ENCODE peak calls at places on chromosomes 13 and 19, in five cellular contexts. M is HFF-Myc, H is fibroblast of the aortic adventitia, L is fibroblast of pulmonary artery, A is endodermal cell. I is an unnamed sample.

GRCh38 chr19:2488942-2489731 is 13.2 kb downstream of the GADD45B start:
- DNase-seq in M (no peak), H (no peak), L (peak), A (peak), I (peak)

GRCh38 chr13:68304287-68304893 is 1074.3 kb upstream of the PCDH9 start:
- DNase-seq in M (no peak), H (no peak), L (peak), A (no peak), I (peak)

GRCh38 chr13:40664100-40665060 is 2.1 kb downstream of the FOXO1 start:
- DNase-seq in M (no peak), H (peak), L (peak), A (peak), I (peak)

GRCh38 chr19:7912697-7913564 is 1.7 kb upstream of the TGFBR3L start:
- DNase-seq in M (no peak), H (no peak), L (no peak), A (no peak), I (no peak)

GRCh38 chr13:74449811-74450524 is 315.8 kb upstream of the KLF12 start:
- DNase-seq in M (no peak), H (no peak), L (no peak), A (no peak), I (no peak)

GRCh38 chr13:30752991-30753616 is 17.8 kb downstream of the ALOX5AP start:
- DNase-seq in M (no peak), H (no peak), L (no peak), A (no peak), I (no peak)

GRCh38 chr13:75129331-75129730 is 352.6 kb downstream of the TBC1D4 start:
- DNase-seq in M (no peak), H (peak), L (no peak), A (no peak), I (no peak)

GRCh38 chr19:18473706-18474087 is 35.8 kb upstream of the ISYNA1 start:
- DNase-seq in M (no peak), H (no peak), L (no peak), A (no peak), I (no peak)

GRCh38 chr19:11382898-11383705 is 1.0 kb downstream of the EPOR start:
- DNase-seq in M (no peak), H (no peak), L (peak), A (peak), I (peak)

GRCh38 chr13:52926971-52927370 is 78.5 kb upstream of the PCDH8 start:
- DNase-seq in M (no peak), H (no peak), L (no peak), A (no peak), I (no peak)

GRCh38 chr19:52653161-52653560 is 15.0 kb upstream of the ZNF83 start:
- DNase-seq in M (no peak), H (no peak), L (no peak), A (no peak), I (no peak)

GRCh38 chr13:89930861-89931260 is 1416.6 kb upstream of the MIR17HG start:
- DNase-seq in M (no peak), H (no peak), L (no peak), A (peak), I (no peak)

GRCh38 chr13:74346960-74347359 is 212.8 kb upstream of the KLF12 start:
- DNase-seq in M (no peak), H (no peak), L (no peak), A (peak), I (no peak)

GRCh38 chr13:46624353-46624752 is 71.4 kb downstream of the LRCH1 start:
- DNase-seq in M (no peak), H (no peak), L (no peak), A (no peak), I (no peak)

GRCh38 chr13:111239754-111240670 is 80.4 kb upstream of the TEX29 start:
- DNase-seq in M (no peak), H (no peak), L (no peak), A (no peak), I (peak)

DNA sequence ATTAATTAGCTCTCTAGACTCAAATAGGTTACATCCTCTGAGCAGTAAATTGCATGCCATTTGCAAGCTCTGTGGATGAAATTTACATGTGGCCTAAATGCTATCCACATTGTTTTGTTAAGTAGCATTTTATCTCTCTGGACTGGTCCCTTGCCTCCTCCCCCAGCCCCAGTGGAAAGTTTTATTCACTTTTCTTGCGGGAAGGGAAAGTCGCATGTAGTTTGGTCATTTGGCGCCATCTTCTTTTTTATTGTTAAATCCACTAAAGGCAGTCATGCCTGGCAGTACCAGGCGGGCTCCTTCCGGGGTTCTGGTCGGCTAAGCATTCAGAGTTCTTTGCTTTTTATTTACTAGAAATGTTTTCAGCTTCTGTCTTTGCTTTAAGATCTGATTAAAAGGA is 188.7 kb downstream of the TM9SF2 start:
- DNase-seq in M (no peak), H (no peak), L (no peak), A (peak), I (no peak)
- H3K4me3 ChIP-seq in M (no peak), H (no peak), L (no peak), A (peak), I (no peak)

GRCh38 chr13:97114696-97115095 is 107.4 kb upstream of the MBNL2 start:
- DNase-seq in M (no peak), H (no peak), L (no peak), A (peak), I (no peak)
- TF ChIP-seq CTCF in M (no peak), H (no peak), L (no peak), A (no peak), I (no peak)

DNA sequence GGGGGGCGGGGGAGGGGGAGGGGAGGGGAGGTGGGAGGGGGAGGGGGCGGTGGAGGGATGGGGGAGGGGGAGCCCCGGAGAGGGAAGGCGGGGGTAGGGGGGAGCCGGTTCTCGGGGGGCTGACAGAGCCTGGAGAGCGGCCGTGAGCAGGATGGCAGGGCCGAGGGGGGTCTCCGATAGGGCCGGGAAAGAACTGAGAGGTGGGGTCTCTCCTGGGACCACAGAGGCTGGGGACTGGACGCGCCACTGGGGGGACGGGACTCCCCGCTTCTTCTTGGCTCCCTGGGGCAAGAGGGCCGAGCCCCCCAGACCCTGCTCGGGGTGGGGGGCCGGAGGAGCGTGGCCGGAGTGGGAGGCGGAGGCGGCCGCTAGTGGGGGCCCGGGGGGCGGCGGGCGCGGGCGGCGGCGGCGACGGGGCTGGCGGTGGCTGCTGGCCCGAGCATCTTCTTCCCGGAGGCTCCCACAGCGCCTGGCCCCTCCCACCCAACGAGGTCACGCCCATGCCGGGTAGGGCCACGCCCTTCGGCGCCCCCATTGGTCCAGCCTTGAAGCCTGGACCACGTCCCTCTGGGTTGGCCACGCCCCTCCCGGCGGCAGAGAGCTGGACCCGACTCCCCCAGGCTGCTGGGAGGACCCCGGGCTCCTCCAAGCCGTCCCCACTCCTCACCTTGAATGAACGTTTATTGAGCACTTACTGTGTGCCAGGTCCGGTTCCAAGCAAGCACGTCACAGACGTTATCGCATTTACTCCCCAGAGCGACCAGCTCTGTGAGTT is at the start of gene NOVA2:
- DNase-seq in M (no peak), H (peak), L (peak), A (peak), I (peak)
- H3K4me3 ChIP-seq in M (no peak), H (peak), L (peak), A (no peak), I (no peak)

GRCh38 chr13:61253105-61253877 is 162.4 kb downstream of the PCDH20 start:
- DNase-seq in M (no peak), H (no peak), L (no peak), A (no peak), I (no peak)

GRCh38 chr13:61246351-61246750 is 169.3 kb downstream of the PCDH20 start:
- DNase-seq in M (no peak), H (no peak), L (no peak), A (no peak), I (no peak)

GRCh38 chr13:61252213-61252612 is 163.4 kb downstream of the PCDH20 start:
- DNase-seq in M (no peak), H (no peak), L (no peak), A (no peak), I (no peak)

DNA sequence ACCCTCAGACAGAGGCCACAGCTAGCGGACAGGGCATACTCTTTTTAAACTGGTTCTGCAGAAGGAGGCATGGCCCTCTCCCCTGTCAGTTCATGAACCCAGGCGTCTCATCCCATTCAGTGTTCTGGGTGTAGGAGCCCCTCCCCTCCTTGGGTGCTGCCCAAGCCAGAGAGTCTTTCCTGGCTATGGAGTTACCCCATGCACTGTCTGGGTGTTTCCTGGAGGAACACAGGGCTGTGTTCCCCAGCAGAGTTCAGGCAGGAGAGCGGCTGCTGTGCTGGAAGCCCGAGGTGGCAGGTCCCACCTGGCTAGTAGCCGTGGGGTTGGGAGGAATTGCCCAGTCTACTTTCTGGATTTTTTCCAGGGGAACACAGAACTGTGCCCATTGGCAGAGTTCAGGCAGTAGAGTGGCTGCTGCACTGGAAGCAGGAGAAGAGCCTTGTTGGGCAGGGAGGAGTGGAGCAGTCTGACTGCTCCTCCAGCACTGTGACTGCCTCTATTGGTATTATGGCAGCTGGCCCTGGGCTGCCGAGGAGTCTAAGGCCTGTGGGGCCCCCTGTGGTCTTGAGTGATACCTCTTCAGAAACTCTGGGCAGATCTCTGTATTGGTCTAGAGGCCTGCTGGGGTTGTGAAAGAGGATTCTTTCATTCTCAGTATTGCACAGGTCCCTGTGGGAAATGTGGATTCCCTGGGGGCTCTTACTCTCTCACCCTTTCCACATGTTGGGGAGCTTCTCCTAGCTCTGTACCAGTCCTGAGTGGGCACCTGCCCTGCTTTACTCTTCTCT is 168.3 kb downstream of the PCDH20 start:
- DNase-seq in M (no peak), H (no peak), L (no peak), A (peak), I (no peak)
- TF ChIP-seq CTCF in M (no peak), H (no peak), L (no peak), A (peak), I (no peak)

GRCh38 chr19:1168877-1169791 is 4.9 kb downstream of the SBNO2 start:
- DNase-seq in M (no peak), H (peak), L (peak), A (no peak), I (peak)
- H3K4me3 ChIP-seq in M (no peak), H (peak), L (no peak), A (no peak), I (no peak)